ENCODE peak calls at places on chromosome 1, in five cellular contexts. F, P, O, U and Z are unnamed samples.

GRCh38 chr1:228272331-228272791 is 64.5 kb downstream of the OBSCN start:
- DNase-seq in F (no peak), P (no peak), O (no peak), U (no peak), Z (no peak)

GRCh38 chr1:247118946-247119446 is 14.8 kb upstream of the ZNF669 start:
- DNase-seq in F (peak), P (no peak), O (peak), U (no peak), Z (peak)

GRCh38 chr1:109185990-109186703 is 27.6 kb upstream of the SARS1 start:
- DNase-seq in F (no peak), P (no peak), O (no peak), U (no peak), Z (no peak)

GRCh38 chr1:6743189-6744101 is 41.8 kb upstream of the CAMTA1 start:
- DNase-seq in F (peak), P (no peak), O (peak), U (peak), Z (no peak)

GRCh38 chr1:44650159-44650831 is 24.0 kb downstream of the TMEM53 start:
- DNase-seq in F (no peak), P (no peak), O (no peak), U (no peak), Z (no peak)

GRCh38 chr1:51071291-51071690 is 30.7 kb upstream of the C1orf185 start:
- DNase-seq in F (no peak), P (no peak), O (no peak), U (no peak), Z (no peak)

GRCh38 chr1:226640737-226641136 is 92.2 kb downstream of the STUM start:
- DNase-seq in F (no peak), P (no peak), O (no peak), U (no peak), Z (no peak)

GRCh38 chr1:180909462-180909976 is 3.2 kb upstream of the KIAA1614 start:
- DNase-seq in F (no peak), P (no peak), O (no peak), U (no peak), Z (no peak)

GRCh38 chr1:18868354-18868753 is 8.9 kb upstream of the TAS1R2 start:
- DNase-seq in F (no peak), P (no peak), O (no peak), U (no peak), Z (no peak)

GRCh38 chr1:143691971-143692529 is 279.7 kb downstream of the FAM72C start:
- DNase-seq in F (no peak), P (no peak), O (no peak), U (no peak), Z (no peak)

GRCh38 chr1:219387211-219387610 is 213.5 kb downstream of the LYPLAL1 start:
- DNase-seq in F (no peak), P (no peak), O (no peak), U (no peak), Z (no peak)

GRCh38 chr1:25905680-25906643 is at the start of gene STMN1:
- DNase-seq in F (peak), P (peak), O (peak), U (peak), Z (peak)

GRCh38 chr1:25134801-25135585 is 97.3 kb downstream of the SYF2 start:
- DNase-seq in F (no peak), P (no peak), O (no peak), U (peak), Z (no peak)

GRCh38 chr1:49630156-49630555 is 393.6 kb downstream of the AGBL4 start:
- DNase-seq in F (no peak), P (no peak), O (no peak), U (no peak), Z (no peak)

GRCh38 chr1:53579221-53580008 is 120.2 kb downstream of the DMRTB1 start:
- DNase-seq in F (no peak), P (no peak), O (no peak), U (no peak), Z (no peak)

GRCh38 chr1:210250998-210251679 is 18.5 kb downstream of the SERTAD4 start:
- DNase-seq in F (peak), P (no peak), O (peak), U (no peak), Z (peak)